ENCODE peak calls at places on chromosomes 3 and 15, in seven cellular contexts. E is GM12865; M is AG04449; R is mucosa of descending colon; W is fibroblast of mammary gland; F is CD8-positive, alpha-beta T cell; B is A549. S is an unnamed sample.

GRCh38 chr3:18036486-18036885 is 294.1 kb upstream of the TBC1D5 start:
- DNase-seq in E (no peak), M (no peak), R (no peak), W (no peak), F (no peak), B (no peak), S (no peak)

GRCh38 chr3:136305879-136306278 is 55.7 kb downstream of the PCCB start:
- DNase-seq in E (peak; percentile 30), M (peak; percentile 28), R (no peak), W (peak; percentile 75), F (no peak), B (no peak), S (no peak)

GRCh38 chr3:52443791-52444687 is 864 bp downstream of the SEMA3G start:
- DNase-seq in E (no peak), M (no peak), R (no peak), W (no peak), F (no peak), B (no peak), S (no peak)

GRCh38 chr15:71228403-71228802 is 113.1 kb downstream of the THSD4 start:
- DNase-seq in E (no peak), M (no peak), R (no peak), W (no peak), F (no peak), B (no peak), S (no peak)

GRCh38 chr3:16452265-16452664 is 61.2 kb downstream of the RFTN1 start:
- DNase-seq in E (no peak), M (no peak), R (no peak), W (peak; percentile 83), F (no peak), B (no peak), S (no peak)

GRCh38 chr3:126456211-126456610 is 19.5 kb downstream of the ZXDC start:
- DNase-seq in E (no peak), M (no peak), R (no peak), W (no peak), F (no peak), B (no peak), S (no peak)

GRCh38 chr15:71800190-71800589 is 10.2 kb upstream of the NR2E3 start:
- DNase-seq in E (no peak), M (no peak), R (no peak), W (no peak), F (no peak), B (no peak), S (no peak)

GRCh38 chr3:53591646-53592045 is 97.2 kb downstream of the CACNA1D start:
- DNase-seq in E (no peak), M (no peak), R (no peak), W (no peak), F (no peak), B (no peak), S (no peak)

GRCh38 chr3:9409981-9410849 is 12.8 kb downstream of the SETD5 start:
- DNase-seq in E (no peak), M (no peak), R (no peak), W (no peak), F (no peak), B (no peak), S (no peak)

GRCh38 chr3:139523718-139524117 is 15.8 kb downstream of the RBP1 start:
- DNase-seq in E (no peak), M (no peak), R (no peak), W (no peak), F (no peak), B (no peak), S (no peak)

GRCh38 chr3:139523166-139523565 is 16.4 kb downstream of the RBP1 start:
- DNase-seq in E (no peak), M (no peak), R (no peak), W (no peak), F (no peak), B (no peak), S (no peak)

GRCh38 chr3:139521144-139521543 is 18.4 kb downstream of the RBP1 start:
- DNase-seq in E (no peak), M (no peak), R (no peak), W (no peak), F (no peak), B (no peak), S (no peak)

GRCh38 chr3:139521811-139522210 is 17.7 kb downstream of the RBP1 start:
- DNase-seq in E (no peak), M (no peak), R (no peak), W (no peak), F (no peak), B (no peak), S (no peak)

GRCh38 chr3:139522421-139522820 is 17.1 kb downstream of the RBP1 start:
- DNase-seq in E (no peak), M (no peak), R (no peak), W (no peak), F (no peak), B (no peak), S (no peak)
- TF ChIP-seq CTCF in E (no peak), M (no peak), R (no peak), W (no peak), F (no peak), B (no peak), S (peak; percentile 7)

GRCh38 chr3:39105687-39106063 is 1.8 kb downstream of the GORASP1 start:
- DNase-seq in E (no peak), M (no peak), R (no peak), W (no peak), F (no peak), B (no peak), S (no peak)
- H3K4me3 ChIP-seq in E (no peak overlapping the region), M (peak overlapping the region; percentile 89), R (no peak overlapping the region), W (no peak overlapping the region), F (no peak overlapping the region), B (no peak overlapping the region), S (no peak overlapping the region)

GRCh38 chr3:132084982-132085381 is 50.2 kb upstream of the CPNE4 start:
- DNase-seq in E (no peak), M (no peak), R (no peak), W (no peak), F (no peak), B (no peak), S (no peak)

GRCh38 chr3:132083583-132084372 is 49.0 kb upstream of the CPNE4 start:
- DNase-seq in E (no peak), M (no peak), R (no peak), W (peak; percentile 64), F (no peak), B (peak; percentile 95), S (no peak)

GRCh38 chr3:132087356-132087755 is 52.5 kb upstream of the CPNE4 start:
- DNase-seq in E (no peak), M (no peak), R (no peak), W (no peak), F (no peak), B (no peak), S (no peak)

GRCh38 chr3:132079150-132079549 is 44.3 kb upstream of the CPNE4 start:
- DNase-seq in E (no peak), M (no peak), R (no peak), W (peak; percentile 2), F (no peak), B (no peak), S (no peak)

GRCh38 chr3:132083159-132083558 is 48.3 kb upstream of the CPNE4 start:
- DNase-seq in E (no peak), M (no peak), R (no peak), W (no peak), F (no peak), B (peak; percentile 55), S (no peak)
- TF ChIP-seq CTCF in E (no peak), M (no peak), R (no peak), W (no peak), F (no peak), B (no peak), S (no peak)

GRCh38 chr15:101358895-101359294 is 63.8 kb upstream of the SNRPA1 start:
- DNase-seq in E (no peak), M (peak; percentile 9), R (no peak), W (no peak), F (no peak), B (no peak), S (no peak)
- H3K4me3 ChIP-seq in E (no peak overlapping the region), M (no peak overlapping the region), R (no peak overlapping the region), W (no peak overlapping the region), F (no peak overlapping the region), B (no peak overlapping the region), S (no peak overlapping the region)

GRCh38 chr3:46708401-46709146 is 7.4 kb downstream of the TMIE start:
- DNase-seq in E (no peak), M (no peak), R (no peak), W (no peak), F (no peak), B (no peak), S (no peak)
- TF ChIP-seq CTCF in E (no peak), M (no peak), R (no peak), W (no peak), F (no peak), B (no peak), S (no peak)

DNA sequence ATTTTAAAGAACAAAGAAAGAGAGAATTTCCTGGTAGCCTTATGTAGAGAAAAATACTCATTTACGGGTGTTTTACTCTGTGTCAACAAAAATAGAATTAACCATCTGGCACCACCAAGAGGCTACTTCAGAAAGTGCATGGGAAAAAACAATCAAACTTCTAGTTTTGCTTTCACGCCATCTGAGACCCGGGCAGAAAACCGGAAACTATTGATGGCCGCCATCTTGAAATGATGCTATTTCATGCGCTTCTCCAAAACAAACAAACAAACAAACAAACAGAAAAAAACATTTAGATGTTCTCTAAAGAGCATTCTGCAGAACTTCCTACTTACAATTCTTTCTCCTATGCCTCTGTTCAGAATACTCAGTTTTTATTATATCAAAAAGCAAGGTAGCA is 49.4 kb upstream of the SYNPR start:
- DNase-seq in E (peak; percentile 32), M (no peak), R (peak; percentile 43), W (peak; percentile 65), F (no peak), B (peak; percentile 19), S (no peak)
- H3K4me3 ChIP-seq in E (no peak overlapping the region), M (no peak overlapping the region), R (no peak overlapping the region), W (no peak overlapping the region), F (no peak overlapping the region), B (no peak overlapping the region), S (no peak overlapping the region)

DNA sequence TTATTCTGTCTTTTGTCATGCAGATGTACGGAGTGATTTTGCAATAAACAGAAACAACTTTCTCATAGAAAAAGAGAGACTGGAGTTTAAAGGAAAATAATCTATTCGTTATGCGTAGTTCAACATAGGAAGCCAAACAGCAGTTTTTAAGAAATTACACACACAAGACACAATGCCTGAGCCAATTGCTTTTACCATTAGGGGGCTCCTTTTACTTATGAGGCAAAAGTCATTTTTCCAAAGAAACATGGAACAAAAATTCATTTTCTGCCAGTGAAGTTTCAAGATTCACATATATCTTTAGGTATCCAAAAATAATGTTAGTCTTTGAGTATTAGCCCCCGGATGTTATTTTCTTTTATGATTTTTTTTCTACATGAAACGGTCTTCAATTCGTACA is 10.7 kb downstream of the CNTN6 start:
- DNase-seq in E (no peak), M (no peak), R (no peak), W (peak; percentile 16), F (no peak), B (no peak), S (no peak)
- TF ChIP-seq CTCF in E (no peak), M (peak; percentile 3), R (no peak), W (peak; percentile 44), F (no peak), B (no peak), S (peak; percentile 19)

S was measured in kidney epithelial cell.